ENCODE peak calls at places on chromosomes 6 and 20, in five cellular contexts. G, V, E, N and Q are unnamed samples.

GRCh38 chr20:6956056-6956455 is 188.6 kb downstream of the BMP2 start:
- DNase-seq in V (no peak), E (no peak), N (no peak), G (no peak), Q (no peak)

GRCh38 chr20:56932575-56933330 is 303.6 kb downstream of the TFAP2C start:
- DNase-seq in G (no peak), N (no peak), E (no peak), V (no peak), Q (no peak)

GRCh38 chr6:114108119-114109002 is 137.4 kb upstream of the HDAC2 start:
- DNase-seq in G (peak), E (peak), V (peak), N (no peak), Q (peak)

GRCh38 chr6:98833101-98834059 is 994 bp upstream of the POU3F2 start:
- DNase-seq in G (peak), N (no peak), V (no peak), E (no peak), Q (peak)

GRCh38 chr20:10228330-10228729 is 9.7 kb downstream of the SNAP25 start:
- DNase-seq in N (no peak), V (no peak), G (no peak), E (no peak), Q (peak)

GRCh38 chr6:1527098-1527497 is 82.6 kb upstream of the FOXC1 start:
- DNase-seq in N (peak), E (peak), V (no peak), G (peak), Q (no peak)

GRCh38 chr20:17878069-17878911 is 90.3 kb downstream of the SNX5 start:
- DNase-seq in G (no peak), E (no peak), V (no peak), N (no peak), Q (no peak)

GRCh38 chr6:89063881-89064280 is 16.7 kb upstream of the PNRC1 start:
- DNase-seq in E (no peak), G (no peak), V (no peak), N (no peak), Q (no peak)

GRCh38 chr6:156544046-156544445 is 233.1 kb upstream of the ARID1B start:
- DNase-seq in N (no peak), E (no peak), G (no peak), V (no peak), Q (no peak)

GRCh38 chr20:16929756-16930155 is 181.6 kb downstream of the OTOR start:
- DNase-seq in E (no peak), N (no peak), G (no peak), V (no peak), Q (no peak)